ENCODE peak calls at places on chromosomes 7 and 10, in seven cellular contexts. C is HFFc6, D is transverse colon, N is fibroblast of the aortic adventitia, B is HL-60, V is RWPE1, E is AG04449. H is an unnamed sample.

GRCh38 chr10:133378251-133379096 is 588 bp upstream of the PAOX start:
- DNase-seq in B (peak), D (peak), V (peak), N (peak), C (peak), E (no peak), H (no peak)

GRCh38 chr10:21049482-21049881 is 152.4 kb upstream of the NEBL start:
- DNase-seq in D (no peak), E (no peak), V (no peak), B (no peak), N (no peak), C (no peak), H (no peak)

GRCh38 chr10:127579640-127580039 is 30.5 kb downstream of the NPS start:
- DNase-seq in D (no peak), E (no peak), N (no peak), B (no peak), V (no peak), C (no peak), H (no peak)

GRCh38 chr10:70982443-70982842 is 94.1 kb upstream of the PCBD1 start:
- DNase-seq in B (no peak), C (no peak), E (no peak), V (no peak), D (no peak), N (no peak), H (no peak)

GRCh38 chr7:17033245-17033644 is 151.5 kb upstream of the AGR3 start:
- DNase-seq in D (peak), V (no peak), B (no peak), N (no peak), E (no peak), C (no peak), H (no peak)

GRCh38 chr10:77529050-77529576 is 108.5 kb downstream of the KCNMA1 start:
- DNase-seq in D (no peak), C (no peak), V (no peak), E (no peak), N (no peak), B (no peak), H (no peak)

GRCh38 chr10:46268076-46268881 is 18.5 kb upstream of the ANTXRL start:
- DNase-seq in D (peak), B (no peak), N (no peak), V (no peak), C (no peak), E (no peak), H (no peak)

GRCh38 chr7:5500056-5500776 is 76.6 kb upstream of the TNRC18 start:
- DNase-seq in V (peak), E (no peak), D (no peak), C (no peak), B (no peak), N (no peak), H (no peak)

GRCh38 chr7:94216944-94217461 is 177.7 kb upstream of the COL1A2 start:
- DNase-seq in B (no peak), V (no peak), E (no peak), N (peak), D (no peak), C (no peak), H (no peak)

GRCh38 chr10:112634096-112634830 is 187.2 kb downstream of the VTI1A start:
- DNase-seq in D (no peak), C (peak), N (peak), V (peak), B (no peak), E (no peak), H (no peak)

GRCh38 chr7:122802211-122802833 is 83.9 kb downstream of the CADPS2 start:
- DNase-seq in V (no peak), D (no peak), N (no peak), C (no peak), B (no peak), E (no peak), H (no peak)

GRCh38 chr7:5692112-5692844 is 89.2 kb downstream of the RNF216 start:
- DNase-seq in E (peak), N (peak), B (no peak), V (peak), C (peak), D (peak), H (peak)

GRCh38 chr10:77428776-77429395 is 208.7 kb downstream of the KCNMA1 start:
- DNase-seq in E (peak), B (no peak), V (peak), C (peak), N (peak), D (peak), H (no peak)

GRCh38 chr10:116538461-116538860 is 7.3 kb upstream of the PNLIP start:
- DNase-seq in E (no peak), V (peak), C (no peak), D (no peak), B (no peak), N (no peak), H (no peak)

GRCh38 chr10:117651121-117651520 is 108.6 kb downstream of the EMX2 start:
- DNase-seq in E (no peak), N (no peak), D (no peak), V (no peak), B (no peak), C (no peak), H (no peak)

GRCh38 chr10:80500572-80501380 is 36.9 kb upstream of the SH2D4B start:
- DNase-seq in D (no peak), C (no peak), V (no peak), N (peak), E (no peak), B (no peak), H (no peak)

GRCh38 chr7:4200546-4201094 is 481.5 kb upstream of the FOXK1 start:
- DNase-seq in C (no peak), N (no peak), E (no peak), D (no peak), V (no peak), B (no peak), H (no peak)

GRCh38 chr10:8035641-8036520 is 18.6 kb upstream of the GATA3 start:
- DNase-seq in E (no peak), V (no peak), B (no peak), N (no peak), C (no peak), D (no peak), H (no peak)

GRCh38 chr10:123270221-123270620 is 116.0 kb downstream of the BUB3 start:
- DNase-seq in V (no peak), B (no peak), C (peak), D (no peak), E (peak), N (peak), H (peak)

GRCh38 chr7:48262606-48263005 is 91.3 kb downstream of the ABCA13 start:
- DNase-seq in C (no peak), E (no peak), B (no peak), D (no peak), V (no peak), N (no peak), H (no peak)

GRCh38 chr10:34046651-34047050 is 712.2 kb upstream of the NRP1 start:
- DNase-seq in V (no peak), B (no peak), C (no peak), D (no peak), E (no peak), N (no peak), H (no peak)

GRCh38 chr10:78936412-78937342 is 132.1 kb upstream of the ZMIZ1 start:
- DNase-seq in C (no peak), V (no peak), E (no peak), N (no peak), B (no peak), D (no peak), H (no peak)

GRCh38 chr10:78382776-78383175 is 349.1 kb downstream of the RPS24 start:
- DNase-seq in E (no peak), D (no peak), V (no peak), C (no peak), B (no peak), N (no peak), H (no peak)

GRCh38 chr7:106015586-106016218 is 52.6 kb downstream of the CDHR3 start:
- DNase-seq in N (peak), C (no peak), E (no peak), D (no peak), B (no peak), V (no peak), H (no peak)

GRCh38 chr7:17939670-17940301 is 508 bp downstream of the SNX13 start:
- DNase-seq in E (no peak), D (peak), C (peak), B (no peak), V (peak), N (peak), H (no peak)

GRCh38 chr10:11636761-11637166 is 25.3 kb upstream of the USP6NL start:
- DNase-seq in N (no peak), B (no peak), C (no peak), E (no peak), D (no peak), V (no peak), H (no peak)

GRCh38 chr7:91880016-91880412 is 488 bp downstream of the MTERF1 start:
- DNase-seq in D (no peak), E (no peak), B (no peak), N (peak), V (no peak), C (no peak), H (no peak)

GRCh38 chr7:91880413-91881241 is at the start of gene MTERF1:
- DNase-seq in C (peak), D (peak), E (peak), N (peak), V (peak), B (peak), H (peak)

GRCh38 chr7:91875851-91876250 is 4.7 kb downstream of the MTERF1 start:
- DNase-seq in C (no peak), D (no peak), B (peak), V (no peak), E (no peak), N (peak), H (no peak)

GRCh38 chr7:91872928-91873327 is 7.6 kb downstream of the MTERF1 start:
- DNase-seq in C (no peak), B (no peak), D (no peak), V (no peak), E (no peak), N (no peak), H (no peak)

DNA sequence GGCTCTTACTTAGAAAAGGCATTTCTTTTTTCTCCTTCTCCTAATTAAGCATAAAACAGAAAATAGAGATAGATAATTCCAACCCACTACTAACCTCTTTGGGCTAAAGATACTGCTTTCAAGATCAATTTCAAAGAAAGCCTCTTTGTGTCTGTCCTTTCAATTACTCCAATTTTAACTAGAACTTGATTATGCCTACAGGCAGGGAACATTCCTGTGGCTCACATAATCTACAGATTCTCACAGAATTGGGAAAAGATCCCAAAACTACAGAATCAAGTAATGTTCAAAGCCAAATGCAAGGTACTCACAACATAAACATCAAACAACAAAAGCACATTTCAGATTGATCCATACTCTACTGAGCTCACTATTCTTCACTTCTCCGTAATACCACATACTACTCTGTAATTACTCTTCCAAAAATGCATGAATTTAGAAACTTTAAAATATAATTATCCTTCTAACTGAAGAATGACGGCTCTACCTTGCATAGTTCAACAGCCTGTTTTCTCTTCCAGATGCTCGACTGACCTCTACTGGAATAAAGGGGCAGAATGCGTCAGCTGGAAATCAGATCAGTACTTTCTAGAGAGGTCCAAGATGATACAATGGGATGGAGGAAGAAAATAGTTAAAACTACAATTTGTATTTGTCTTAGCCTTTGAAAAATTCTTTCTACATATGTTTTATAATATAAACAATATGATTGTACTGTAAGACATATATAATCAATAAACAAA is 3.9 kb downstream of the MTERF1 start:
- DNase-seq in E (no peak), N (peak), V (peak), C (peak), D (no peak), B (no peak), H (no peak)
- TF ChIP-seq CTCF in E (peak), N (peak), V (peak), C (peak), D (no peak), B (no peak), H (peak)

GRCh38 chr10:86003201-86003621 is 363.4 kb downstream of the GRID1 start:
- DNase-seq in E (no peak), C (no peak), B (no peak), D (no peak), N (no peak), V (no peak), H (no peak)

GRCh38 chr10:86001521-86001920 is 365.1 kb downstream of the GRID1 start:
- DNase-seq in E (no peak), B (no peak), C (no peak), N (no peak), D (no peak), V (no peak), H (no peak)

GRCh38 chr10:86007171-86007570 is 359.4 kb downstream of the GRID1 start:
- DNase-seq in V (no peak), E (no peak), N (no peak), C (no peak), B (no peak), D (no peak), H (no peak)

GRCh38 chr10:86004310-86004709 is 362.3 kb downstream of the GRID1 start:
- DNase-seq in B (no peak), C (no peak), V (no peak), N (no peak), E (no peak), D (no peak), H (no peak)
- TF ChIP-seq CTCF in B (no peak), C (no peak), V (no peak), N (no peak), E (no peak), D (no peak), H (no peak)

GRCh38 chr7:20778063-20778721 is 8.5 kb downstream of the SP8 start:
- DNase-seq in B (no peak), V (no peak), E (no peak), D (peak), N (no peak), C (no peak), H (no peak)
- TF ChIP-seq CTCF in B (no peak), V (peak), E (peak), D (peak), N (peak), C (no peak), H (peak)

DNA sequence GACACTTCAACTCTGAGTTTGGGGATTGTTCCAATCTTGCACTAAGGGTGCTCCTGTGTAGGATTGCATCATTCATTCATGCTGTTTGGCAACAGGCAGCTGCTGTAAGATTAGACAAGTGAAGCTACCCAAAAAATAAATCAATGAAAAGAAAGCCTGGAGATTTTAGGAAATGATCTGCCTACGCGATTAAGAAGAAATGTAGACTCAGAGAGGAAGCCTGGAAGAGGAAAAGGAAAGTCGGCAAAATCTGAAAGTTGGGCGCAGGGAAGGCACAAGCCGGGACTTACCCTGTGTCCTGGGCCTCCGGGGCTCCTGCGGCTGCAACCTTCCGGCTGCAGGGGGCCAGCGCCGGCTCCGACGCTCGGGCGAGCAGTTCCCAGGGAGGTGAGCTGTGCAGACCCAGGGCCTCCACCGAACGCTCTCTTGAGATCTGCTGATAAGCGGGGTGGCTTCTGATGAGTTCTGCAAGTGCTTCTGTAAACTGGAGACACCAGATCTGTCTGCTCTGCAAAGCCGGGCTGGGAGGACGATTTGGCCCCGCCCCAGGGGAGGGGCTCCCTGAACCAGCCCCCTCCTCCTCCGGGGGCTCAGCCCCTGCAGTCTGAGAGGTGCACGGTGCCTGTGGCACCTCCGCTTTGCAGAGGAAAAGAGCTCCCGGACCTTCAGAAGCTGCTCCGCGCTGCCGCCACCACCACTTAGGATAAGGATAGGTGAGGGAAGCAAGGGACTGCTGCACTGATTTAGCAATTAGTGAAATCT is 17.4 kb downstream of the PSPH start:
- DNase-seq in B (peak), N (peak), E (no peak), V (peak), C (peak), D (peak), H (peak)
- TF ChIP-seq CTCF in B (no peak), N (peak), E (peak), V (no peak), C (peak), D (peak), H (peak)

DNA sequence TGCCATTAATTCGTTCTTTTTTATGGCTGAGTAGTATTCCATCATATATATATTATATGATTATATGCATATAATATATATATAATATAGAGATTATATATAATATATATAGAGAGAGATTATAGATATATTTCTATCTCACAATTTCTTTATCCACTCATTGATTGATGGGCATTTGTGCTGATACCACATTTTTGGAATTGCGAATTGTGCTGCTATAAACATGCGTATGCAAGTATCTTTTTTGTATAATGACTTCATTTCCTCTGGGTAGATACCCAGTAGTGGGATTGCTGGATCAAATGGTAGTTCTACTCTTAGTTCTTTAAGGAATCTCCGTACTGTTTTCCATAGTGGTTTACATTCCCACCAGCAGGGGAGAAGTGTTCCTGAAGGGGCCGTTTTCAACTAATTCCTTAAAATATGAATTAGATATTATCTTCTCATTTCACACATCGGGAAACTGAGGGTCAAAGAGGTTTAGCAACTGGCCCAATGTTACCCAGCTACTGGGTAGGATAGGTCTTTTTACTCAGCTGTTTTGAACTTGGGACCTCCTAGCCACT is 16.5 kb downstream of the NFE2L3 start:
- DNase-seq in C (no peak), N (no peak), E (no peak), D (no peak), V (no peak), B (no peak), H (no peak)
- TF ChIP-seq CTCF in C (peak), N (no peak), E (no peak), D (no peak), V (no peak), B (no peak), H (no peak)

DNA sequence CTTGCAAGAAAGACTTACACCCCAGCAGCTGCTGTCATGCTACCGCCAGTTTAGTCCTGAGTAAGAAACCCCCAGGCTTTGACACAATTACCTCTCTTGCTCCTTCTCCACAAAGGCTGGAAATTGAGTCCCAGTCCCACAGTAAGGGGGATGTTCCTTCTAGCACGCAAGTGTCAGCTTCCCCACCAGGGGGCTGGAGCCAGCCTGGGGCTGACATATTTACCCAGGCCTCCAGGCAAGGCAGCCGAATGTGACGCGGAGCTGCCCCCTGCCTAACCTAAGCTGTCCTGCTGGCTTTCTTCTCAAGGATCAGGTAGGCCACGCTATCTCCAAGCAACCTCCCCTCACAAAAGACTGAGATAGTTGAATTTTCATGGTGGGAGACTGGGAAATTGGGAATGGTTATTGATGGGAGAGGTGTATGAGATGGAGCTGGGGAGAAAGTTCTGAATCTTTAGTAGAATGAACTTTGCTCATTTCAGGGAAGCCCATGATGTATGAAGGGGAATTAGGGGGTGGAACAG is 19.2 kb upstream of the BMPER start:
- DNase-seq in B (no peak), C (peak), E (no peak), V (peak), D (no peak), N (no peak), H (no peak)
- TF ChIP-seq CTCF in B (no peak), C (peak), E (peak), V (no peak), D (no peak), N (peak), H (peak)

GRCh38 chr7:24896031-24896433 is 83.9 kb downstream of the OSBPL3 start:
- DNase-seq in C (no peak), D (peak), B (no peak), V (no peak), N (no peak), E (no peak), H (no peak)
- TF ChIP-seq CTCF in C (no peak), D (no peak), B (no peak), V (no peak), N (peak), E (no peak), H (no peak)

H was measured in BJ.